ENCODE peak calls at places on chromosome 13, in eight cellular contexts. One of them, this sample, is unnamed.

GRCh38 chr13:76667551-76667950 is 218.7 kb downstream of the KCTD12 start:
- DNase-seq in adrenal gland: no peak
- DNase-seq in thoracic aorta: no peak
- DNase-seq in pancreas: no peak
- DNase-seq in fibroblast of lung: peak; percentile 87
- DNase-seq in CD8-positive, alpha-beta T cell: no peak
- DNase-seq in coronary artery: no peak
- DNase-seq in Peyer's patch: no peak
- DNase-seq in this sample: no peak

GRCh38 chr13:68522184-68522583 is 1292.0 kb upstream of the PCDH9 start:
- DNase-seq in coronary artery: no peak
- DNase-seq in Peyer's patch: no peak
- DNase-seq in adrenal gland: no peak
- DNase-seq in CD8-positive, alpha-beta T cell: no peak
- DNase-seq in thoracic aorta: no peak
- DNase-seq in pancreas: no peak
- DNase-seq in fibroblast of lung: no peak
- DNase-seq in this sample: no peak

GRCh38 chr13:21413013-21413412 is 46.1 kb downstream of the ZDHHC20 start:
- DNase-seq in fibroblast of lung: no peak
- DNase-seq in adrenal gland: no peak
- DNase-seq in coronary artery: no peak
- DNase-seq in pancreas: no peak
- DNase-seq in Peyer's patch: no peak
- DNase-seq in CD8-positive, alpha-beta T cell: no peak
- DNase-seq in thoracic aorta: no peak
- DNase-seq in this sample: no peak

GRCh38 chr13:48068952-48069351 is 26.0 kb downstream of the MED4 start:
- DNase-seq in pancreas: no peak
- DNase-seq in thoracic aorta: no peak
- DNase-seq in adrenal gland: no peak
- DNase-seq in CD8-positive, alpha-beta T cell: no peak
- DNase-seq in fibroblast of lung: peak; percentile 5
- DNase-seq in Peyer's patch: no peak
- DNase-seq in coronary artery: no peak
- DNase-seq in this sample: no peak

GRCh38 chr13:35978607-35979316 is 152.4 kb downstream of the DCLK1 start:
- DNase-seq in adrenal gland: peak; percentile 60
- DNase-seq in thoracic aorta: no peak
- DNase-seq in CD8-positive, alpha-beta T cell: no peak
- DNase-seq in coronary artery: no peak
- DNase-seq in pancreas: peak; percentile 46
- DNase-seq in fibroblast of lung: peak; percentile 86
- DNase-seq in Peyer's patch: no peak
- DNase-seq in this sample: peak; percentile 86

GRCh38 chr13:96780105-96780504 is 214.2 kb downstream of the OXGR1 start:
- DNase-seq in CD8-positive, alpha-beta T cell: no peak
- DNase-seq in Peyer's patch: no peak
- DNase-seq in pancreas: no peak
- DNase-seq in adrenal gland: no peak
- DNase-seq in coronary artery: no peak
- DNase-seq in fibroblast of lung: no peak
- DNase-seq in thoracic aorta: no peak
- DNase-seq in this sample: no peak

GRCh38 chr13:45511310-45512147 is 46.8 kb downstream of the COG3 start:
- DNase-seq in pancreas: peak; percentile 24
- DNase-seq in Peyer's patch: no peak
- DNase-seq in coronary artery: no peak
- DNase-seq in CD8-positive, alpha-beta T cell: no peak
- DNase-seq in fibroblast of lung: peak; percentile 84
- DNase-seq in thoracic aorta: no peak
- DNase-seq in adrenal gland: peak; percentile 44
- DNase-seq in this sample: peak; percentile 78

GRCh38 chr13:102698649-102698980 is 3.8 kb upstream of the METTL21C start:
- DNase-seq in coronary artery: no peak
- DNase-seq in Peyer's patch: no peak
- DNase-seq in fibroblast of lung: no peak
- DNase-seq in thoracic aorta: no peak
- DNase-seq in adrenal gland: no peak
- DNase-seq in pancreas: no peak
- DNase-seq in CD8-positive, alpha-beta T cell: no peak
- DNase-seq in this sample: no peak

GRCh38 chr13:43273362-43273761 is 250.0 kb downstream of the DNAJC15 start:
- DNase-seq in adrenal gland: no peak
- DNase-seq in pancreas: no peak
- DNase-seq in CD8-positive, alpha-beta T cell: no peak
- DNase-seq in thoracic aorta: no peak
- DNase-seq in coronary artery: no peak
- DNase-seq in fibroblast of lung: no peak
- DNase-seq in Peyer's patch: no peak
- DNase-seq in this sample: no peak

GRCh38 chr13:103157034-103157433 is 90.8 kb upstream of the SLC10A2 start:
- DNase-seq in adrenal gland: no peak
- DNase-seq in Peyer's patch: no peak
- DNase-seq in pancreas: no peak
- DNase-seq in fibroblast of lung: no peak
- DNase-seq in thoracic aorta: no peak
- DNase-seq in coronary artery: no peak
- DNase-seq in CD8-positive, alpha-beta T cell: no peak
- DNase-seq in this sample: no peak

GRCh38 chr13:113657851-113658741 is at the start of gene ATP4B:
- DNase-seq in Peyer's patch: no peak
- DNase-seq in coronary artery: peak; percentile 52
- DNase-seq in fibroblast of lung: no peak
- DNase-seq in CD8-positive, alpha-beta T cell: no peak
- DNase-seq in adrenal gland: no peak
- DNase-seq in pancreas: peak; percentile 6
- DNase-seq in thoracic aorta: no peak
- DNase-seq in this sample: no peak

GRCh38 chr13:42821437-42821836 is 40.1 kb downstream of the FAM216B start:
- DNase-seq in CD8-positive, alpha-beta T cell: no peak
- DNase-seq in Peyer's patch: no peak
- DNase-seq in adrenal gland: no peak
- DNase-seq in fibroblast of lung: peak; percentile 91
- DNase-seq in pancreas: no peak
- DNase-seq in thoracic aorta: no peak
- DNase-seq in coronary artery: no peak
- DNase-seq in this sample: peak; percentile 73

GRCh38 chr13:85616275-85616674 is 182.9 kb downstream of the SLITRK6 start:
- DNase-seq in adrenal gland: no peak
- DNase-seq in fibroblast of lung: peak; percentile 36
- DNase-seq in CD8-positive, alpha-beta T cell: no peak
- DNase-seq in Peyer's patch: no peak
- DNase-seq in coronary artery: no peak
- DNase-seq in thoracic aorta: no peak
- DNase-seq in pancreas: no peak
- DNase-seq in this sample: no peak

GRCh38 chr13:81184556-81185265 is 843.8 kb upstream of the SPRY2 start:
- DNase-seq in adrenal gland: no peak
- DNase-seq in thoracic aorta: no peak
- DNase-seq in coronary artery: no peak
- DNase-seq in Peyer's patch: no peak
- DNase-seq in fibroblast of lung: peak; percentile 32
- DNase-seq in pancreas: no peak
- DNase-seq in CD8-positive, alpha-beta T cell: no peak
- DNase-seq in this sample: no peak

GRCh38 chr13:73212482-73212881 is 153.7 kb downstream of the KLF5 start:
- DNase-seq in pancreas: no peak
- DNase-seq in thoracic aorta: no peak
- DNase-seq in adrenal gland: no peak
- DNase-seq in fibroblast of lung: no peak
- DNase-seq in Peyer's patch: no peak
- DNase-seq in coronary artery: no peak
- DNase-seq in CD8-positive, alpha-beta T cell: no peak
- DNase-seq in this sample: no peak

GRCh38 chr13:52862358-52863206 is 14.1 kb upstream of the PCDH8 start:
- DNase-seq in coronary artery: no peak
- DNase-seq in CD8-positive, alpha-beta T cell: no peak
- DNase-seq in fibroblast of lung: no peak
- DNase-seq in pancreas: peak; percentile 36
- DNase-seq in Peyer's patch: no peak
- DNase-seq in thoracic aorta: no peak
- DNase-seq in adrenal gland: peak; percentile 32
- DNase-seq in this sample: peak; percentile 8

GRCh38 chr13:75986818-75987217 is 350.7 kb downstream of the LMO7 start:
- DNase-seq in adrenal gland: no peak
- DNase-seq in coronary artery: no peak
- DNase-seq in Peyer's patch: no peak
- DNase-seq in pancreas: no peak
- DNase-seq in CD8-positive, alpha-beta T cell: no peak
- DNase-seq in fibroblast of lung: no peak
- DNase-seq in thoracic aorta: no peak
- DNase-seq in this sample: no peak

GRCh38 chr13:97243915-97244820 is 22.0 kb downstream of the MBNL2 start:
- DNase-seq in thoracic aorta: no peak
- DNase-seq in fibroblast of lung: no peak
- DNase-seq in Peyer's patch: no peak
- DNase-seq in adrenal gland: no peak
- DNase-seq in pancreas: no peak
- DNase-seq in CD8-positive, alpha-beta T cell: no peak
- DNase-seq in coronary artery: no peak
- DNase-seq in this sample: no peak

GRCh38 chr13:44617648-44618047 is 41.5 kb upstream of the TSC22D1 start:
- DNase-seq in thoracic aorta: no peak
- DNase-seq in fibroblast of lung: no peak
- DNase-seq in coronary artery: no peak
- DNase-seq in pancreas: no peak
- DNase-seq in Peyer's patch: no peak
- DNase-seq in adrenal gland: no peak
- DNase-seq in CD8-positive, alpha-beta T cell: no peak
- DNase-seq in this sample: no peak

GRCh38 chr13:79404985-79405384 is 1.1 kb downstream of the RBM26 start:
- DNase-seq in thoracic aorta: no peak
- DNase-seq in fibroblast of lung: no peak
- DNase-seq in pancreas: no peak
- DNase-seq in adrenal gland: no peak
- DNase-seq in Peyer's patch: peak; percentile 18
- DNase-seq in coronary artery: no peak
- DNase-seq in CD8-positive, alpha-beta T cell: no peak
- DNase-seq in this sample: no peak

GRCh38 chr13:74246398-74246975 is 112.3 kb upstream of the KLF12 start:
- DNase-seq in pancreas: no peak
- DNase-seq in coronary artery: no peak
- DNase-seq in CD8-positive, alpha-beta T cell: peak; percentile 14
- DNase-seq in adrenal gland: no peak
- DNase-seq in fibroblast of lung: peak; percentile 30
- DNase-seq in Peyer's patch: no peak
- DNase-seq in thoracic aorta: no peak
- DNase-seq in this sample: no peak
- H3K4me3 ChIP-seq in pancreas: no peak overlapping the region
- H3K4me3 ChIP-seq in coronary artery: peak overlapping the region; percentile 50
- H3K4me3 ChIP-seq in CD8-positive, alpha-beta T cell: peak overlapping the region; percentile 12
- H3K4me3 ChIP-seq in adrenal gland: no peak overlapping the region
- H3K4me3 ChIP-seq in fibroblast of lung: no peak overlapping the region
- H3K4me3 ChIP-seq in Peyer's patch: no peak overlapping the region
- H3K4me3 ChIP-seq in thoracic aorta: peak overlapping the region; percentile 49
- H3K4me3 ChIP-seq in this sample: no peak overlapping the region

GRCh38 chr13:105462098-105462497 is 1073.4 kb downstream of the EFNB2 start:
- DNase-seq in adrenal gland: no peak
- DNase-seq in pancreas: no peak
- DNase-seq in fibroblast of lung: no peak
- DNase-seq in Peyer's patch: no peak
- DNase-seq in thoracic aorta: no peak
- DNase-seq in coronary artery: no peak
- DNase-seq in CD8-positive, alpha-beta T cell: no peak
- DNase-seq in this sample: no peak

GRCh38 chr13:105465745-105466144 is 1069.7 kb downstream of the EFNB2 start:
- DNase-seq in coronary artery: no peak
- DNase-seq in pancreas: no peak
- DNase-seq in adrenal gland: no peak
- DNase-seq in fibroblast of lung: no peak
- DNase-seq in CD8-positive, alpha-beta T cell: no peak
- DNase-seq in thoracic aorta: no peak
- DNase-seq in Peyer's patch: no peak
- DNase-seq in this sample: no peak

GRCh38 chr13:105464249-105464648 is 1071.2 kb downstream of the EFNB2 start:
- DNase-seq in Peyer's patch: no peak
- DNase-seq in thoracic aorta: no peak
- DNase-seq in pancreas: no peak
- DNase-seq in CD8-positive, alpha-beta T cell: no peak
- DNase-seq in fibroblast of lung: no peak
- DNase-seq in adrenal gland: no peak
- DNase-seq in coronary artery: no peak
- DNase-seq in this sample: no peak

GRCh38 chr13:105465251-105465650 is 1070.2 kb downstream of the EFNB2 start:
- DNase-seq in thoracic aorta: no peak
- DNase-seq in coronary artery: no peak
- DNase-seq in CD8-positive, alpha-beta T cell: no peak
- DNase-seq in Peyer's patch: no peak
- DNase-seq in pancreas: no peak
- DNase-seq in fibroblast of lung: no peak
- DNase-seq in adrenal gland: no peak
- DNase-seq in this sample: no peak

GRCh38 chr13:105462981-105463380 is 1072.5 kb downstream of the EFNB2 start:
- DNase-seq in adrenal gland: no peak
- DNase-seq in pancreas: no peak
- DNase-seq in fibroblast of lung: peak; percentile 91
- DNase-seq in coronary artery: no peak
- DNase-seq in CD8-positive, alpha-beta T cell: no peak
- DNase-seq in thoracic aorta: no peak
- DNase-seq in Peyer's patch: no peak
- DNase-seq in this sample: peak; percentile 46
- H3K27ac ChIP-seq in adrenal gland: no peak overlapping the region
- H3K27ac ChIP-seq in pancreas: no peak overlapping the region
- H3K27ac ChIP-seq in fibroblast of lung: no peak overlapping the region
- H3K27ac ChIP-seq in coronary artery: no peak overlapping the region
- H3K27ac ChIP-seq in CD8-positive, alpha-beta T cell: no peak overlapping the region
- H3K27ac ChIP-seq in thoracic aorta: no peak overlapping the region
- H3K27ac ChIP-seq in Peyer's patch: no peak overlapping the region
- H3K27ac ChIP-seq in this sample: no peak overlapping the region

DNA sequence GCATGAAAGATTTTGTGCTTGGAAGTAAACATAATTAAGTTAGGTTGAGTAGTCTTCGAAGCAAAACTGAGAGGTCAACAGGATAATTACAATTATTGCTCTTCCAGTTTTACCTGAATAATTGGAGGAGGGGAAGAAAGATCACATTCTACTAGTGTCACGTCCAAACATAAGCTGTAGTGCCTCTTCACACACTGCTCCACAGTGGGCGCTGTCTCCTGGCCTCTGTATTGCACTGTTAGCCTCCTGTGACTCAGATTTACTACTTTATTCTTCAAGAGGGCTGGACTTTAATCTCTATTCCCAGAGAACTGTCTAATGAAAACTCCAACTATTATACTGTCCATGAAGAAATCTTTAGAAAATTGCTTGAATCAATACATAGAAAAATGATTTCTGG is 62.9 kb downstream of the TRPC4 start:
- DNase-seq in fibroblast of lung: no peak
- DNase-seq in CD8-positive, alpha-beta T cell: no peak
- DNase-seq in Peyer's patch: no peak
- DNase-seq in adrenal gland: no peak
- DNase-seq in coronary artery: no peak
- DNase-seq in thoracic aorta: no peak
- DNase-seq in pancreas: no peak
- DNase-seq in this sample: no peak
- TF ChIP-seq CTCF in fibroblast of lung: no peak
- TF ChIP-seq CTCF in CD8-positive, alpha-beta T cell: no peak
- TF ChIP-seq CTCF in Peyer's patch: no peak
- TF ChIP-seq CTCF in adrenal gland: no peak
- TF ChIP-seq CTCF in coronary artery: no peak
- TF ChIP-seq CTCF in thoracic aorta: no peak
- TF ChIP-seq CTCF in pancreas: no peak
- TF ChIP-seq CTCF in this sample: no peak

GRCh38 chr13:109784590-109785140 is 1.7 kb downstream of the IRS2 start:
- DNase-seq in coronary artery: no peak
- DNase-seq in Peyer's patch: no peak
- DNase-seq in thoracic aorta: no peak
- DNase-seq in CD8-positive, alpha-beta T cell: peak; percentile 60
- DNase-seq in fibroblast of lung: peak; percentile 69
- DNase-seq in pancreas: peak; percentile 72
- DNase-seq in adrenal gland: peak; percentile 84
- DNase-seq in this sample: peak; percentile 89
- H3K4me3 ChIP-seq in coronary artery: peak overlapping the region; percentile 85
- H3K4me3 ChIP-seq in Peyer's patch: peak overlapping the region; percentile 70
- H3K4me3 ChIP-seq in thoracic aorta: peak overlapping the region; percentile 80
- H3K4me3 ChIP-seq in CD8-positive, alpha-beta T cell: peak overlapping the region; percentile 66
- H3K4me3 ChIP-seq in fibroblast of lung: peak overlapping the region; percentile 55
- H3K4me3 ChIP-seq in pancreas: peak overlapping the region; percentile 42
- H3K4me3 ChIP-seq in adrenal gland: peak overlapping the region; percentile 72
- H3K4me3 ChIP-seq in this sample: peak overlapping the region; percentile 91

This sample was measured in cardiac muscle cell.